ENCODE peak calls at places on chromosomes 4 and X, in seven cellular contexts. One of them, this sample, is unnamed.

GRCh38 chrX:153925739-153926593 is at the start of gene ARHGAP4:
- DNase-seq in mesenchymal stem cell: no peak
- DNase-seq in neuronal stem cell: no peak
- DNase-seq in IMR-90: no peak
- DNase-seq in trophoblast cell: no peak
- DNase-seq in H1: no peak
- DNase-seq in mesendoderm: peak
- DNase-seq in this sample: peak

GRCh38 chr4:189305500-189305899 is 635.2 kb upstream of the FRG1 start:
- DNase-seq in mesenchymal stem cell: peak
- DNase-seq in neuronal stem cell: no peak
- DNase-seq in IMR-90: no peak
- DNase-seq in trophoblast cell: no peak
- DNase-seq in H1: no peak
- DNase-seq in mesendoderm: no peak
- DNase-seq in this sample: no peak

GRCh38 chr4:7513731-7514130 is 79.0 kb upstream of the PSAPL1 start:
- DNase-seq in mesenchymal stem cell: peak
- DNase-seq in neuronal stem cell: no peak
- DNase-seq in IMR-90: peak
- DNase-seq in trophoblast cell: no peak
- DNase-seq in H1: no peak
- DNase-seq in mesendoderm: no peak
- DNase-seq in this sample: no peak

GRCh38 chrX:104195489-104196084 is 29.3 kb downstream of the FAM199X start:
- DNase-seq in mesenchymal stem cell: peak
- DNase-seq in neuronal stem cell: peak
- DNase-seq in IMR-90: peak
- DNase-seq in trophoblast cell: no peak
- DNase-seq in H1: no peak
- DNase-seq in mesendoderm: peak
- DNase-seq in this sample: no peak

GRCh38 chr4:27638163-27638915 is 777.7 kb downstream of the STIM2 start:
- DNase-seq in mesenchymal stem cell: no peak
- DNase-seq in neuronal stem cell: no peak
- DNase-seq in IMR-90: no peak
- DNase-seq in trophoblast cell: no peak
- DNase-seq in H1: no peak
- DNase-seq in mesendoderm: peak
- DNase-seq in this sample: no peak

GRCh38 chr4:139154952-139155557 is 22.0 kb downstream of the ELF2 start:
- DNase-seq in mesenchymal stem cell: no peak
- DNase-seq in neuronal stem cell: no peak
- DNase-seq in IMR-90: no peak
- DNase-seq in trophoblast cell: no peak
- DNase-seq in H1: no peak
- DNase-seq in mesendoderm: no peak
- DNase-seq in this sample: no peak

GRCh38 chr4:8393593-8394038 is 46.9 kb downstream of the ACOX3 start:
- DNase-seq in mesenchymal stem cell: peak
- DNase-seq in neuronal stem cell: peak
- DNase-seq in IMR-90: peak
- DNase-seq in trophoblast cell: peak
- DNase-seq in H1: no peak
- DNase-seq in mesendoderm: peak
- DNase-seq in this sample: no peak

GRCh38 chr4:76550966-76551780 is 116.1 kb downstream of the SHROOM3 start:
- DNase-seq in mesenchymal stem cell: peak
- DNase-seq in neuronal stem cell: no peak
- DNase-seq in IMR-90: peak
- DNase-seq in trophoblast cell: no peak
- DNase-seq in H1: no peak
- DNase-seq in mesendoderm: no peak
- DNase-seq in this sample: no peak

GRCh38 chr4:185370291-185370690 is 25.4 kb downstream of the LRP2BP start:
- DNase-seq in mesenchymal stem cell: no peak
- DNase-seq in neuronal stem cell: no peak
- DNase-seq in IMR-90: no peak
- DNase-seq in trophoblast cell: no peak
- DNase-seq in H1: no peak
- DNase-seq in mesendoderm: peak
- DNase-seq in this sample: no peak

GRCh38 chr4:14264437-14264836 is 636.9 kb upstream of the BOD1L1 start:
- DNase-seq in mesenchymal stem cell: no peak
- DNase-seq in neuronal stem cell: no peak
- DNase-seq in IMR-90: peak
- DNase-seq in trophoblast cell: no peak
- DNase-seq in H1: no peak
- DNase-seq in mesendoderm: peak
- DNase-seq in this sample: peak

GRCh38 chr4:126396121-126396520 is 1081.4 kb downstream of the FAT4 start:
- DNase-seq in mesenchymal stem cell: no peak
- DNase-seq in neuronal stem cell: no peak
- DNase-seq in IMR-90: no peak
- DNase-seq in trophoblast cell: peak
- DNase-seq in H1: no peak
- DNase-seq in mesendoderm: peak
- DNase-seq in this sample: no peak

GRCh38 chrX:129823115-129823514 is 20.6 kb downstream of the ZDHHC9 start:
- DNase-seq in mesenchymal stem cell: peak
- DNase-seq in neuronal stem cell: no peak
- DNase-seq in IMR-90: peak
- DNase-seq in trophoblast cell: peak
- DNase-seq in H1: no peak
- DNase-seq in mesendoderm: peak
- DNase-seq in this sample: no peak

GRCh38 chr4:110224812-110225211 is 26.4 kb upstream of the ELOVL6 start:
- DNase-seq in mesenchymal stem cell: no peak
- DNase-seq in neuronal stem cell: no peak
- DNase-seq in IMR-90: peak
- DNase-seq in trophoblast cell: no peak
- DNase-seq in H1: no peak
- DNase-seq in mesendoderm: no peak
- DNase-seq in this sample: no peak

GRCh38 chrX:69014200-69014599 is 151.1 kb downstream of the PJA1 start:
- DNase-seq in mesenchymal stem cell: peak
- DNase-seq in neuronal stem cell: no peak
- DNase-seq in IMR-90: peak
- DNase-seq in trophoblast cell: no peak
- DNase-seq in H1: no peak
- DNase-seq in mesendoderm: no peak
- DNase-seq in this sample: no peak

GRCh38 chrX:130715299-130715698 is 187.7 kb downstream of the ENOX2 start:
- DNase-seq in mesenchymal stem cell: no peak
- DNase-seq in neuronal stem cell: no peak
- DNase-seq in IMR-90: peak
- DNase-seq in trophoblast cell: no peak
- DNase-seq in H1: no peak
- DNase-seq in mesendoderm: no peak
- DNase-seq in this sample: no peak

GRCh38 chr4:99945718-99946345 is 586 bp downstream of the DNAJB14 start:
- DNase-seq in mesenchymal stem cell: peak
- DNase-seq in neuronal stem cell: peak
- DNase-seq in IMR-90: peak
- DNase-seq in trophoblast cell: peak
- DNase-seq in H1: no peak
- DNase-seq in mesendoderm: peak
- DNase-seq in this sample: no peak

GRCh38 chr4:105990933-105991332 is 95.7 kb downstream of the NPNT start:
- DNase-seq in mesenchymal stem cell: peak
- DNase-seq in neuronal stem cell: no peak
- DNase-seq in IMR-90: peak
- DNase-seq in trophoblast cell: peak
- DNase-seq in H1: no peak
- DNase-seq in mesendoderm: no peak
- DNase-seq in this sample: no peak

GRCh38 chr4:48640699-48641098 is 139.4 kb downstream of the FRYL start:
- DNase-seq in mesenchymal stem cell: no peak
- DNase-seq in neuronal stem cell: no peak
- DNase-seq in IMR-90: no peak
- DNase-seq in trophoblast cell: no peak
- DNase-seq in H1: no peak
- DNase-seq in mesendoderm: no peak
- DNase-seq in this sample: no peak

GRCh38 chr4:85430697-85431096 is 44.3 kb upstream of the ARHGAP24 start:
- DNase-seq in mesenchymal stem cell: peak
- DNase-seq in neuronal stem cell: no peak
- DNase-seq in IMR-90: no peak
- DNase-seq in trophoblast cell: peak
- DNase-seq in H1: no peak
- DNase-seq in mesendoderm: peak
- DNase-seq in this sample: no peak

GRCh38 chr4:85430226-85430625 is 44.7 kb upstream of the ARHGAP24 start:
- DNase-seq in mesenchymal stem cell: no peak
- DNase-seq in neuronal stem cell: no peak
- DNase-seq in IMR-90: no peak
- DNase-seq in trophoblast cell: peak
- DNase-seq in H1: no peak
- DNase-seq in mesendoderm: no peak
- DNase-seq in this sample: no peak

GRCh38 chr4:85427123-85427522 is 47.8 kb upstream of the ARHGAP24 start:
- DNase-seq in mesenchymal stem cell: no peak
- DNase-seq in neuronal stem cell: no peak
- DNase-seq in IMR-90: no peak
- DNase-seq in trophoblast cell: no peak
- DNase-seq in H1: no peak
- DNase-seq in mesendoderm: no peak
- DNase-seq in this sample: no peak

GRCh38 chr4:85431881-85432280 is 43.1 kb upstream of the ARHGAP24 start:
- DNase-seq in mesenchymal stem cell: no peak
- DNase-seq in neuronal stem cell: no peak
- DNase-seq in IMR-90: no peak
- DNase-seq in trophoblast cell: no peak
- DNase-seq in H1: no peak
- DNase-seq in mesendoderm: no peak
- DNase-seq in this sample: no peak

DNA sequence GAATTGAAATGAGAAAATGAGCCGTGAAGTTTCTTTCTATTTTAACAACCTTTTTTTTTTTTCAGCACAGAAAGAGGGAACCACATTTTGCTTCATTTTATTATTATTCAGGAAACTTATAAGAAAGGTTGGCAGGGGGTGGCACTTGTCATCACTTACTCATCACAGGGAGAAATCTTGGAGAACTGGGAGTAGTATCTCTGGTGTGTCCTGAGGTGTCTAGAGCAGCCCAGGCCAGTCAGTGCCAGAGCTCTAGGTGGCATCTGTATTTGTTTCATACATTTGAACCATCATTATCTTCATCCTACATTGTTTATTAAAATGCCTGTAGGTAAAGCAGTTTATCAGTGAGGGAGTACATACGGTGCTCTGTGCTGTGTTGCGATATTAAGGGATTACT is 43.8 kb upstream of the ARHGAP24 start:
- DNase-seq in mesenchymal stem cell: no peak
- DNase-seq in neuronal stem cell: no peak
- DNase-seq in IMR-90: no peak
- DNase-seq in trophoblast cell: peak
- DNase-seq in H1: no peak
- DNase-seq in mesendoderm: no peak
- DNase-seq in this sample: no peak
- H2BK5ac ChIP-seq in mesenchymal stem cell: no peak
- H2BK5ac ChIP-seq in neuronal stem cell: no peak
- H2BK5ac ChIP-seq in IMR-90: no peak
- H2BK5ac ChIP-seq in trophoblast cell: peak
- H2BK5ac ChIP-seq in H1: no peak
- H2BK5ac ChIP-seq in mesendoderm: no peak
- H2BK5ac ChIP-seq in this sample: no peak

GRCh38 chr4:20618010-20618409 is 82.2 kb upstream of the PACRGL start:
- DNase-seq in mesenchymal stem cell: no peak
- DNase-seq in neuronal stem cell: peak
- DNase-seq in IMR-90: no peak
- DNase-seq in trophoblast cell: no peak
- DNase-seq in H1: no peak
- DNase-seq in mesendoderm: no peak
- DNase-seq in this sample: no peak
- H3K4me2 ChIP-seq in mesenchymal stem cell: no peak
- H3K4me2 ChIP-seq in neuronal stem cell: no peak
- H3K4me2 ChIP-seq in IMR-90: no peak
- H3K4me2 ChIP-seq in trophoblast cell: no peak
- H3K4me2 ChIP-seq in H1: no peak
- H3K4me2 ChIP-seq in mesendoderm: no peak
- H3K4me2 ChIP-seq in this sample: no peak

DNA sequence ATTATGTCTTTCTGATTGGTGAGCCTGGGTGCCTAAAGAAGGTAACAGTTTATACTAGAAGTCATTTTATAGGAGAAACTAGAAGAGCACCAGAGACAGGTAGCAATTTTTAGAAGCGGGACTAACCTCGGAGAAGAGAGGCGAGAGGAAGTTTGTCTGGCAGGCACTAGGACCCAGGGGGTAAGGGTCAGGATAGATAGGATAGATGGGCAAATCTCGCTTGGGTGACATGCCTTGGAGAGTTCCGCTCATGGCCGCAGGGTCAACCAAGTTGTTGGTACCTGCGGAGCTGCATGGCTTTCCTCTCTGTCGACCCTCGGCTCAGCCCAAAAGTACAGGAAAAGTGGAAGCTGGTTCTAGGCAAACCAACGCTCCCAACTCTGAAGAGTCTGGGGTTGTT is 11.3 kb downstream of the PI4K2B start:
- DNase-seq in mesenchymal stem cell: no peak
- DNase-seq in neuronal stem cell: no peak
- DNase-seq in IMR-90: no peak
- DNase-seq in trophoblast cell: no peak
- DNase-seq in H1: no peak
- DNase-seq in mesendoderm: no peak
- DNase-seq in this sample: peak
- H2BK5ac ChIP-seq in mesenchymal stem cell: no peak
- H2BK5ac ChIP-seq in neuronal stem cell: no peak
- H2BK5ac ChIP-seq in IMR-90: no peak
- H2BK5ac ChIP-seq in trophoblast cell: no peak
- H2BK5ac ChIP-seq in H1: no peak
- H2BK5ac ChIP-seq in mesendoderm: no peak
- H2BK5ac ChIP-seq in this sample: no peak

GRCh38 chrX:40131644-40132376 is 34.1 kb upstream of the BCOR start:
- DNase-seq in mesenchymal stem cell: peak
- DNase-seq in neuronal stem cell: no peak
- DNase-seq in IMR-90: no peak
- DNase-seq in trophoblast cell: no peak
- DNase-seq in H1: no peak
- DNase-seq in mesendoderm: no peak
- DNase-seq in this sample: no peak

GRCh38 chrX:40130207-40130606 is 32.4 kb upstream of the BCOR start:
- DNase-seq in mesenchymal stem cell: peak
- DNase-seq in neuronal stem cell: no peak
- DNase-seq in IMR-90: peak
- DNase-seq in trophoblast cell: no peak
- DNase-seq in H1: no peak
- DNase-seq in mesendoderm: peak
- DNase-seq in this sample: no peak

GRCh38 chrX:40127052-40127451 is 29.3 kb upstream of the BCOR start:
- DNase-seq in mesenchymal stem cell: no peak
- DNase-seq in neuronal stem cell: no peak
- DNase-seq in IMR-90: no peak
- DNase-seq in trophoblast cell: no peak
- DNase-seq in H1: no peak
- DNase-seq in mesendoderm: no peak
- DNase-seq in this sample: no peak

DNA sequence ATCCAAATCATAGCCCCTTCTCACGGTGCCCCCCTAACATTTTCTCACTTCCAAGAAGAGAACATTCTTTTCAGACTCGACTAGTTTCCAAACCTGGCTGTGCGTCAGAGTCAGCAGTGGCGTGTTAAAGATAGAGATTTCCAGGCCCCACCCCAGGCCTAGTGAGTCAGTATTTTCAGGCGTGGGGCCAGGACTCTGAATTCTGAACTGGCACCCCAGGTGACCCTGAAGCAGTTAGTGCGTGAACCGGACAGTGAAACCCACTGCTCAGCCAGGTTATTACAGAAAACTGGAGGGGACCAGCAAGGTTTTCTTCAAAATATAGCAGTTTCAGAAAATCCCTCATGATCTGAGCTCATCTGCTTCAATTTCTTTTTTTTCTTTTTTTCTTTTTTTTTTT is 35.0 kb upstream of the BCOR start:
- DNase-seq in mesenchymal stem cell: peak
- DNase-seq in neuronal stem cell: no peak
- DNase-seq in IMR-90: peak
- DNase-seq in trophoblast cell: no peak
- DNase-seq in H1: no peak
- DNase-seq in mesendoderm: no peak
- DNase-seq in this sample: no peak
- H3K4me2 ChIP-seq in mesenchymal stem cell: no peak
- H3K4me2 ChIP-seq in neuronal stem cell: no peak
- H3K4me2 ChIP-seq in IMR-90: peak
- H3K4me2 ChIP-seq in trophoblast cell: no peak
- H3K4me2 ChIP-seq in H1: no peak
- H3K4me2 ChIP-seq in mesendoderm: no peak
- H3K4me2 ChIP-seq in this sample: no peak

This sample was measured in H9.